ENCODE peak calls at places on chromosome 5, in seven cellular contexts. N is CD8-positive, alpha-beta T cell; K is ovary; F is cardiac muscle cell; J is fibroblast of lung; A is colonic mucosa; U is stomach. X is an unnamed sample.

GRCh38 chr5:97229196-97229595 is 46.1 kb upstream of the RIOK2 start:
- DNase-seq in N (no peak), U (peak; percentile 34), K (no peak), A (no peak), F (no peak), J (no peak), X (no peak)

GRCh38 chr5:57488308-57488955 is 5.8 kb upstream of the ACTBL2 start:
- DNase-seq in F (no peak), J (peak; percentile 85), U (no peak), N (no peak), A (no peak), K (no peak), X (no peak)

GRCh38 chr5:121366515-121366914 is 485.2 kb upstream of the FTMT start:
- DNase-seq in J (peak; percentile 62), N (no peak), U (no peak), A (no peak), F (no peak), K (no peak), X (no peak)

GRCh38 chr5:179301376-179301775 is 43.9 kb downstream of the ADAMTS2 start:
- DNase-seq in J (no peak), F (no peak), U (no peak), K (peak; percentile 12), A (no peak), N (no peak), X (no peak)

GRCh38 chr5:96726802-96727201 is 64.6 kb downstream of the CAST start:
- DNase-seq in A (no peak), K (no peak), J (no peak), F (no peak), U (no peak), N (no peak), X (no peak)

GRCh38 chr5:159682623-159683022 is 233.7 kb upstream of the ADRA1B start:
- DNase-seq in A (no peak), U (no peak), J (no peak), K (no peak), N (no peak), F (no peak), X (no peak)

GRCh38 chr5:166926098-166926497 is 1365.3 kb upstream of the WWC1 start:
- DNase-seq in K (no peak), F (no peak), J (peak; percentile 28), A (no peak), U (no peak), N (no peak), X (no peak)

GRCh38 chr5:91928751-91929521 is 545.8 kb upstream of the ARRDC3 start:
- DNase-seq in K (no peak), J (peak; percentile 37), F (peak; percentile 20), U (no peak), N (no peak), A (no peak), X (peak; percentile 1)

GRCh38 chr5:45508155-45508554 is 188.0 kb downstream of the HCN1 start:
- DNase-seq in F (no peak), K (no peak), U (no peak), A (no peak), J (no peak), N (no peak), X (no peak)

GRCh38 chr5:19987594-19988345 is at the start of gene CDH18:
- DNase-seq in J (peak; percentile 69), A (no peak), N (no peak), F (peak; percentile 82), U (peak; percentile 40), K (peak; percentile 33), X (no peak)

GRCh38 chr5:43210570-43210969 is 18.5 kb downstream of the NIM1K start:
- DNase-seq in K (no peak), A (no peak), J (no peak), N (no peak), U (no peak), F (no peak), X (no peak)

GRCh38 chr5:111734013-111734412 is 23.0 kb downstream of the NREP start:
- DNase-seq in N (no peak), A (no peak), F (no peak), K (no peak), U (no peak), J (peak; percentile 93), X (no peak)

GRCh38 chr5:155128786-155129512 is 115.4 kb downstream of the KIF4B start:
- DNase-seq in F (no peak), J (no peak), N (no peak), U (no peak), K (no peak), A (no peak), X (no peak)

DNA sequence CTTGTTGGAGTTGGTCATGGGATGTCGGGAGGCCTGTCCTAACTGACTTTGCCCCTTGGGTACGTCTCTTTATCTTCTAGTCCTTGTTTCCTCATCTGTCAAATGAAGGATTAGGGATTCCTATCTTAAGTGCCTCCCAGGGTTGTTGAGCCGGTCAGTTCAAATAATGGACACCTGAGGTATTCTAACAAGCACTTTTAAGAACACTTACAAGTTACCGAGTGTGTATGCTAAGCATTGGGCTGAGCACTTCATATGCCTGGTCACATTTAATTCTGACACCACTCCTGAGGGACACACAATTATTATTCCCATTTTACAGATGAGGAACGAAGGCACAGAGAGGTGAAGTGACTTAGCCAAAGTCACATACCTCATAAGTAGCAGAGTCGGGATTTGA is 37.1 kb downstream of the CAMK2A start:
- DNase-seq in F (no peak), K (no peak), A (no peak), J (no peak), U (no peak), N (no peak), X (no peak)
- H3K4me3 ChIP-seq in F (no peak overlapping the region), K (no peak overlapping the region), A (no peak overlapping the region), J (no peak overlapping the region), U (no peak overlapping the region), N (no peak overlapping the region), X (no peak overlapping the region)

GRCh38 chr5:151720195-151720594 is 33.5 kb upstream of the SPARC start:
- DNase-seq in K (no peak), J (no peak), F (no peak), U (no peak), A (no peak), N (no peak), X (no peak)

GRCh38 chr5:151719228-151719861 is 32.6 kb upstream of the SPARC start:
- DNase-seq in F (no peak), A (peak; percentile 45), N (no peak), U (no peak), K (no peak), J (peak; percentile 40), X (no peak)

GRCh38 chr5:151718653-151719052 is 31.9 kb upstream of the SPARC start:
- DNase-seq in N (no peak), J (peak; percentile 95), K (no peak), A (no peak), U (no peak), F (no peak), X (no peak)

GRCh38 chr5:151718168-151718567 is 31.5 kb upstream of the SPARC start:
- DNase-seq in F (no peak), K (no peak), N (no peak), A (no peak), U (no peak), J (peak; percentile 61), X (no peak)

DNA sequence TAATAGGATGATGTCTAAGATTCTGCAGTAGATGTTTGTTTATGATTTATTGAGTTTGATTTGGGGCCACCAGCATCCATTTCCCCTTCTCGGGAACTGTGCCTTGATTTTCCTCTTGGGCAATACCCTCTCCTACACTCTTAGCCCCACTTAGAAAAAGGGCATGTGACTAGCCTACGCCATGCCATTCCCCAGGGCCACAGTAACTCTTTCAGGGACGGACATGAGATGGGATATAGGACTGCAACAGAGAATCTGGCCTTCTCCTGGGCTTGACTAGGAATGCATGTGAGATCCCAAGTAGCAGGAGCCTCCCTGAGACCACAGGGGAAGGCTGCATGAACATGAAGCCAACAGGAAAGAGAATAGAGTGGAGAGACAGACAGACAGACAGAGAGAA is 30.7 kb upstream of the SPARC start:
- DNase-seq in U (no peak), K (no peak), N (no peak), F (no peak), A (no peak), J (no peak), X (no peak)
- H3K4me1 ChIP-seq in U (peaks cover 11% of the 10 kb centered on the region), K (no peaks in the 10 kb centered on the region), N (no peaks in the 10 kb centered on the region), F (no peaks in the 10 kb centered on the region), A (no peaks in the 10 kb centered on the region), J (peaks cover 13% of the 10 kb centered on the region), X (no peaks in the 10 kb centered on the region)

DNA sequence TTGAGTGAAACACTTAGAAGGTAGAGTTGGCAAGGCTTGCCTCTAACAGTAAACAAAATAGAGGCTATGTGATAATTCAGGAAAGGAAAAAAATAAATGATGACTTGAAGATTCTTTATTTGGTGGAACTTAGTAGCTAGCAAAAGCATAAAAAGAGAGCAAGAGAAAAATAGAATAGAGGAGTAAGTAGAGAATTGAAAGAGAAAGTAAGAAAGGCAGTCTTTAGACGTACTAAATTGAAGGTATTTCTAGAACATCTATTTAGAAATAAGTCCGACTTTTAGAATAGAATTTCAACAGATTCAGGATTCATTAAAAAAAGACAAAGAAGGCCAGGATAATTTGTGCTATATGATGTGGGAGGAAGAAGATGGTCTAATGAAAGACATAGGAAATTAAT is 128.1 kb upstream of the MINAR2 start:
- DNase-seq in U (no peak), N (no peak), J (no peak), A (no peak), F (no peak), K (no peak), X (no peak)
- H3K4me3 ChIP-seq in U (no peak overlapping the region), N (no peak overlapping the region), J (no peak overlapping the region), A (no peak overlapping the region), F (no peak overlapping the region), K (no peak overlapping the region), X (no peak overlapping the region)

GRCh38 chr5:138946241-138946623 is 71.1 kb upstream of the LRRTM2 start:
- DNase-seq in N (no peak), U (no peak), F (peak; percentile 50), A (no peak), J (no peak), K (no peak), X (no peak)
- H3K4me1 ChIP-seq in N (no peaks in the 10 kb centered on the region), U (peaks cover 12% of the 10 kb centered on the region), F (peaks cover 31% of the 10 kb centered on the region), A (no peaks in the 10 kb centered on the region), J (peaks cover 3% of the 10 kb centered on the region), K (peaks cover 4% of the 10 kb centered on the region), X (no peaks in the 10 kb centered on the region)

GRCh38 chr5:145948047-145948446 is 11.7 kb downstream of the SH3RF2 start:
- DNase-seq in F (no peak), N (no peak), U (no peak), K (no peak), J (no peak), A (no peak), X (no peak)

GRCh38 chr5:145949474-145949873 is 13.1 kb downstream of the SH3RF2 start:
- DNase-seq in F (no peak), K (no peak), N (no peak), U (no peak), A (no peak), J (no peak), X (no peak)

GRCh38 chr5:145947581-145947980 is 11.2 kb downstream of the SH3RF2 start:
- DNase-seq in J (peak; percentile 39), N (no peak), F (no peak), U (no peak), A (no peak), K (no peak), X (no peak)

GRCh38 chr5:145951071-145951470 is 14.7 kb downstream of the SH3RF2 start:
- DNase-seq in K (no peak), U (no peak), A (no peak), N (no peak), F (peak; percentile 70), J (no peak), X (no peak)

DNA sequence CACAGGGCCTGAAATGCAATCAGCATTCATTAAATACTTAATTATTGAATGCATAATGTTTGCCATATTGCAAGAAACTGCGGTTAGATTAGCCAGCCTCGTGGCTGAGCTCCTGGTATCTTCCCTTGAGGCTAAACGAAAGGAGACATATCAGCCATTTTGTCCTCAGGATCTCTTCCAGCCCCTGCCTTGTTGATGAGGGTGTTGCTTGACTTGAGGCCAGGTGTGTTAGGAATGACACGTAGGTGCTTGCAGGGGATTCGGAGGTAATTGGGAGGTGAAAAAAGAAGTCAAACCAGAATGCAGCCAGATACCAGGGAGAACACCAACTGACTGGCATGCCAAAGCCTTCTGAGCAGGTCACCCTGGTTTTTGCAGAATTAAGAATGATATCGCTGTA is 12.5 kb downstream of the SH3RF2 start:
- DNase-seq in U (no peak), A (no peak), J (no peak), K (no peak), F (no peak), N (no peak), X (no peak)
- H3K4me3 ChIP-seq in U (no peak overlapping the region), A (no peak overlapping the region), J (no peak overlapping the region), K (no peak overlapping the region), F (no peak overlapping the region), N (no peak overlapping the region), X (no peak overlapping the region)

X was measured in CD4-positive, CD25-positive, alpha-beta regulatory T cell.